ENCODE peak calls at places on chromosomes 2 and 18, in four cellular contexts. L is activated CD8-positive, alpha-beta memory T cell treated with anti-CD3 and anti-CD28 coated beads, Interleukin-2, amount 50 U/mL, for 48 hours; X is HTR-8/SVneo; Q is mucosa of gallbladder. Z is an unnamed sample.

GRCh38 chr2:696463-696862 is 19.3 kb upstream of the TMEM18 start:
- DNase-seq in L (no peak), X (no peak), Q (no peak), Z (no peak)

GRCh38 chr2:65789923-65790675 is 357.7 kb upstream of the SPRED2 start:
- DNase-seq in L (no peak), X (no peak), Q (no peak), Z (no peak)

GRCh38 chr2:222142027-222142426 is 156.8 kb downstream of the PAX3 start:
- DNase-seq in L (no peak), X (peak; percentile 8), Q (no peak), Z (no peak)

GRCh38 chr18:42654561-42654960 is 460.9 kb downstream of the RIT2 start:
- DNase-seq in L (no peak), X (no peak), Q (no peak), Z (no peak)

GRCh38 chr2:216465580-216466197 is 33.0 kb upstream of the RPL37A start:
- DNase-seq in L (no peak), X (no peak), Q (no peak), Z (no peak)

GRCh38 chr2:10576456-10576855 is 113.3 kb downstream of the NOL10 start:
- DNase-seq in L (no peak), X (no peak), Q (no peak), Z (no peak)

GRCh38 chr2:190994148-190994547 is 19.8 kb downstream of the STAT1 start:
- DNase-seq in L (no peak), X (no peak), Q (no peak), Z (no peak)

GRCh38 chr2:127388423-127389164 is 819 bp upstream of the MAP3K2 start:
- DNase-seq in L (no peak), X (no peak), Q (no peak), Z (no peak)

GRCh38 chr18:3088444-3088843 is 75.5 kb upstream of the LPIN2 start:
- DNase-seq in L (no peak), X (no peak), Q (no peak), Z (no peak)

GRCh38 chr2:82781516-82781915 is 1677.6 kb downstream of the SUCLG1 start:
- DNase-seq in L (no peak), X (no peak), Q (no peak), Z (no peak)

GRCh38 chr2:237055386-237056095 is 30.1 kb upstream of the COPS8 start:
- DNase-seq in L (no peak), X (no peak), Q (no peak), Z (no peak)

GRCh38 chr2:108607706-108608301 is 73.5 kb downstream of the LIMS1 start:
- DNase-seq in L (no peak), X (no peak), Q (no peak), Z (no peak)

GRCh38 chr2:212712466-212712865 is 173.9 kb upstream of the ERBB4 start:
- DNase-seq in L (no peak), X (no peak), Q (no peak), Z (no peak)

GRCh38 chr2:53519925-53520629 is 247.5 kb upstream of the CHAC2 start:
- DNase-seq in L (no peak), X (no peak), Q (no peak), Z (no peak)

GRCh38 chr2:71548589-71549485 is 95.5 kb downstream of the DYSF start:
- DNase-seq in L (peak; percentile 85), X (peak; percentile 89), Q (peak; percentile 69), Z (peak; percentile 48)

GRCh38 chr2:191625016-191625415 is 52.9 kb upstream of the NABP1 start:
- DNase-seq in L (no peak), X (no peak), Q (no peak), Z (no peak)

GRCh38 chr2:236352761-236353593 is 88.8 kb upstream of the ASB18 start:
- DNase-seq in L (no peak), X (peak; percentile 32), Q (no peak), Z (peak; percentile 47)

GRCh38 chr2:63792523-63792922 is 49.2 kb upstream of the UGP2 start:
- DNase-seq in L (no peak), X (peak; percentile 59), Q (no peak), Z (no peak)

GRCh38 chr2:240947607-240948006 is 41.5 kb downstream of the CROCC2 start:
- DNase-seq in L (peak; percentile 41), X (no peak), Q (no peak), Z (no peak)

Z was measured in LoVo.